ENCODE peak calls at places on chromosome 9, in ten cellular contexts. H, X, Q, D, O, K, I, C, L and B are unnamed samples. For H3K4me1, the result is how much of the 10 kb centered on the place peaks cover.

GRCh38 chr9:98989036-98990000 is 45.6 kb downstream of the COL15A1 start:
- DNase-seq in C (peak), X (no peak), L (no peak), O (no peak), D (peak), H (peak), K (no peak), I (no peak), Q (no peak), B (no peak)

GRCh38 chr9:13083973-13084528 is 195.4 kb downstream of the MPDZ start:
- DNase-seq in Q (no peak), D (no peak), I (no peak), O (no peak), X (no peak), C (no peak), L (no peak), H (no peak), K (no peak), B (no peak)

GRCh38 chr9:116163293-116164055 is 9.9 kb downstream of the PAPPA start:
- DNase-seq in O (no peak), H (no peak), I (peak), C (no peak), D (no peak), X (no peak), L (no peak), K (no peak), Q (peak), B (no peak)

GRCh38 chr9:109497193-109498165 is 628 bp downstream of the PTPN3 start:
- DNase-seq in X (peak), O (peak), K (no peak), Q (peak), I (no peak), C (no peak), H (no peak), L (peak), D (no peak), B (no peak)

GRCh38 chr9:36584626-36585460 is 12.1 kb downstream of the MELK start:
- DNase-seq in H (no peak), O (no peak), D (no peak), C (no peak), I (no peak), X (no peak), Q (no peak), L (no peak), K (no peak), B (no peak)

GRCh38 chr9:31542384-31543055 is 841.9 kb upstream of the ACO1 start:
- DNase-seq in H (no peak), L (no peak), D (peak), K (no peak), I (no peak), O (no peak), X (peak), C (no peak), Q (peak), B (no peak)

GRCh38 chr9:85248514-85249312 is 493.0 kb downstream of the AGTPBP1 start:
- DNase-seq in O (no peak), C (no peak), I (no peak), K (no peak), Q (no peak), D (no peak), L (no peak), H (no peak), X (no peak), B (peak)

GRCh38 chr9:121974421-121974820 is 118.7 kb downstream of the TTLL11 start:
- DNase-seq in D (no peak), Q (no peak), C (no peak), L (no peak), X (no peak), K (no peak), O (no peak), I (no peak), H (no peak), B (no peak)

GRCh38 chr9:79657891-79658290 is 86.1 kb downstream of the TLE4 start:
- DNase-seq in H (no peak), O (no peak), C (no peak), K (no peak), I (no peak), L (no peak), D (no peak), Q (no peak), X (no peak), B (no peak)

GRCh38 chr9:11204521-11204920 is 591.7 kb upstream of the PTPRD start:
- DNase-seq in L (no peak), C (no peak), X (no peak), K (no peak), O (no peak), Q (peak), I (no peak), H (no peak), D (no peak), B (no peak)

GRCh38 chr9:107488400-107489143 is 997 bp downstream of the KLF4 start:
- DNase-seq in I (no peak), K (no peak), L (peak), Q (peak), C (peak), X (peak), H (no peak), D (no peak), O (peak), B (no peak)

GRCh38 chr9:83572524-83572923 is 34.3 kb upstream of the FRMD3 start:
- DNase-seq in L (no peak), I (no peak), K (no peak), Q (no peak), D (no peak), H (no peak), X (no peak), O (no peak), C (no peak), B (no peak)

GRCh38 chr9:17280350-17281012 is 145.6 kb downstream of the CNTLN start:
- DNase-seq in Q (no peak), L (no peak), D (no peak), X (no peak), H (no peak), I (no peak), O (no peak), C (no peak), K (no peak), B (no peak)

GRCh38 chr9:103319979-103320378 is 324.8 kb downstream of the CYLC2 start:
- DNase-seq in L (no peak), D (no peak), Q (no peak), K (no peak), X (peak), I (no peak), H (no peak), O (no peak), C (no peak), B (no peak)

GRCh38 chr9:131181091-131181681 is 55.8 kb downstream of the NUP214 start:
- DNase-seq in O (no peak), L (no peak), D (no peak), I (peak), Q (peak), H (no peak), X (no peak), C (no peak), K (no peak), B (no peak)

GRCh38 chr9:21294904-21295538 is 10.1 kb downstream of the IFNA5 start:
- DNase-seq in H (no peak), L (no peak), X (no peak), I (no peak), C (no peak), O (no peak), K (no peak), Q (no peak), D (peak), B (no peak)

GRCh38 chr9:115627511-115627910 is 509.6 kb upstream of the TNC start:
- DNase-seq in Q (no peak), C (no peak), O (no peak), H (no peak), X (no peak), D (no peak), K (no peak), I (no peak), L (no peak), B (peak)

GRCh38 chr9:84271004-84271886 is 69.3 kb downstream of the SLC28A3 start:
- DNase-seq in O (peak), K (no peak), D (no peak), I (peak), L (no peak), C (peak), H (no peak), Q (peak), X (peak), B (no peak)

GRCh38 chr9:109906766-109907382 is 126.9 kb downstream of the PALM2AKAP2 start:
- DNase-seq in D (no peak), O (no peak), C (no peak), H (no peak), I (no peak), L (no peak), Q (no peak), X (no peak), K (no peak), B (no peak)

GRCh38 chr9:89969881-89970639 is 365.2 kb downstream of the GADD45G start:
- DNase-seq in C (no peak), I (no peak), Q (no peak), K (no peak), D (no peak), H (no peak), X (no peak), L (no peak), O (no peak), B (no peak)

GRCh38 chr9:91783411-91783810 is 166.6 kb downstream of the ROR2 start:
- DNase-seq in K (no peak), I (no peak), O (no peak), D (no peak), C (no peak), X (no peak), H (no peak), Q (no peak), L (no peak), B (no peak)

GRCh38 chr9:128551652-128552152 is 685 bp upstream of the SPTAN1 start:
- DNase-seq in Q (no peak), H (no peak), K (no peak), I (no peak), C (no peak), O (no peak), L (no peak), D (no peak), X (no peak), B (no peak)
- TF ChIP-seq POLR2AphosphoS5 in Q (no peak), H (no peak), K (no peak), I (no peak), C (no peak), O (no peak), L (peak), D (no peak), X (no peak), B (peak)

GRCh38 chr9:129886226-129887174 is 51.2 kb downstream of the USP20 start:
- DNase-seq in H (no peak), D (peak), K (no peak), X (no peak), Q (no peak), I (peak), L (no peak), C (no peak), O (no peak), B (no peak)

GRCh38 chr9:129888809-129889460 is 53.7 kb downstream of the USP20 start:
- DNase-seq in H (no peak), D (no peak), O (no peak), X (no peak), C (no peak), Q (no peak), I (no peak), K (no peak), L (no peak), B (no peak)

GRCh38 chr9:129887210-129888084 is 52.2 kb downstream of the USP20 start:
- DNase-seq in C (no peak), K (no peak), I (peak), X (no peak), Q (no peak), H (no peak), D (peak), O (no peak), L (no peak), B (no peak)

GRCh38 chr9:129889461-129889935 is 54.2 kb downstream of the USP20 start:
- DNase-seq in D (no peak), X (no peak), K (no peak), Q (peak), C (no peak), I (no peak), H (no peak), L (no peak), O (no peak), B (no peak)

GRCh38 chr9:129888085-129888808 is 53.0 kb downstream of the USP20 start:
- DNase-seq in I (peak), L (peak), Q (no peak), C (no peak), H (no peak), D (peak), K (no peak), O (no peak), X (no peak), B (no peak)
- H3K4me1 ChIP-seq in I (half or more), L (half or more), Q (under half), C (under half), H (under half), D (half or more), K (under half), O (under half), X (under half), B (half or more)

GRCh38 chr9:135796784-135797462 is 94.9 kb downstream of the KCNT1 start:
- DNase-seq in D (no peak), L (peak), Q (no peak), I (no peak), K (no peak), X (peak), C (no peak), O (no peak), H (no peak), B (no peak)

GRCh38 chr9:135801070-135801469 is 99.1 kb downstream of the KCNT1 start:
- DNase-seq in H (no peak), Q (no peak), I (no peak), C (no peak), X (no peak), K (no peak), O (no peak), L (no peak), D (no peak), B (no peak)

GRCh38 chr9:135798303-135798585 is 96.3 kb downstream of the KCNT1 start:
- DNase-seq in Q (no peak), O (no peak), H (no peak), K (no peak), X (no peak), L (no peak), C (no peak), I (no peak), D (no peak), B (no peak)

GRCh38 chr9:135797507-135798302 is 95.7 kb downstream of the KCNT1 start:
- DNase-seq in D (no peak), L (peak), H (peak), I (peak), C (no peak), X (peak), Q (peak), K (peak), O (no peak), B (no peak)

DNA sequence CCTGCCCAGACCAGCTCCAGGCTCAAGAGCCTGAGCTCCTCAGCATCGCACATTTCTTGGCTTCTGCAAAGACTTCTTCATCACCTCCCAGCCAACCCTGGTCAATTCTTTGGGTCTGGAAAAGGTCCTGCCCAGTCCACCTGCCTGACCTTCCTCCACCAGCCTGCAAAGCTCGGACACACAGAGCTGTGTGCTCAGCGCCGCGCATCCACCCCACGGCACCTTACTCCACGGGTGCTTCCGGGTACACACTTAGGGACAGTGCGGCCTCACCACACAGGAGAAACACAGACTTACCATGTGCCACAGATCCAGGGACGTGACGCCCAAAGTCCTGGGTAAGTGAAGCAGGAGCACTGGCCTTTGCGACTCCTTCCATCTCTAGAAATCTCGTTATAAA is 97.3 kb downstream of the KCNT1 start:
- DNase-seq in L (peak), K (no peak), X (no peak), C (no peak), I (no peak), Q (no peak), O (no peak), H (no peak), D (no peak), B (no peak)
- TF ChIP-seq POLR2AphosphoS5 in L (no peak), K (no peak), X (no peak), C (no peak), I (no peak), Q (no peak), O (no peak), H (no peak), D (no peak), B (no peak)

GRCh38 chr9:133878402-133878801 is 113.7 kb downstream of the VAV2 start:
- DNase-seq in C (no peak), Q (no peak), D (no peak), O (no peak), L (no peak), K (no peak), X (no peak), I (no peak), H (no peak), B (no peak)

GRCh38 chr9:133876836-133877235 is 115.3 kb downstream of the VAV2 start:
- DNase-seq in C (no peak), D (no peak), Q (no peak), H (no peak), I (no peak), L (no peak), X (no peak), K (no peak), O (no peak), B (no peak)

GRCh38 chr9:133877967-133878366 is 114.2 kb downstream of the VAV2 start:
- DNase-seq in X (no peak), K (no peak), O (no peak), Q (no peak), D (no peak), L (peak), H (no peak), I (no peak), C (no peak), B (no peak)

GRCh38 chr9:133876144-133876543 is 116.0 kb downstream of the VAV2 start:
- DNase-seq in C (no peak), D (no peak), I (peak), O (no peak), L (no peak), K (no peak), Q (peak), H (no peak), X (peak), B (no peak)

DNA sequence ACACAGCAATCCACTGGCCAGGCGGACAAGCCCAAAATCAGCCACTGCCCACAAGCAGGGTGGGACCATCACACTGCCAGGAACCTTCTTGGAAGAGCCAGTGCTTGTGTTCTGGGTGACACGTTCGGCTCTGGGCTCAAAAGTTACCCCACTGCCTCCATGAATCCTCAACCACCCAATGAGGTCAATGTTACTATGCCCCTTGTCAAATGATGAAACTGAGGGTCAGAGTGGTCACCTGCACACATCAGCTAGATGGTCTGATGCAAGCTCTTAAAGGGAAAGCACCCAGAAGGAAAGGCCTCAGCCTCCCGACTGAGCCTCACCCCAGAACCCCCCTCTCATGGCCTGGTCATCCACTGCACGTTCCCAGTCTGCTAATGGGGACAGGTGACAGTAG is 114.8 kb downstream of the VAV2 start:
- DNase-seq in Q (no peak), X (no peak), O (no peak), H (no peak), I (no peak), K (no peak), D (no peak), C (no peak), L (no peak), B (no peak)
- H3K4me1 ChIP-seq in Q (under half), X (under half), O (under half), H (half or more), I (under half), K (under half), D (under half), C (half or more), L (under half), B (under half)

DNA sequence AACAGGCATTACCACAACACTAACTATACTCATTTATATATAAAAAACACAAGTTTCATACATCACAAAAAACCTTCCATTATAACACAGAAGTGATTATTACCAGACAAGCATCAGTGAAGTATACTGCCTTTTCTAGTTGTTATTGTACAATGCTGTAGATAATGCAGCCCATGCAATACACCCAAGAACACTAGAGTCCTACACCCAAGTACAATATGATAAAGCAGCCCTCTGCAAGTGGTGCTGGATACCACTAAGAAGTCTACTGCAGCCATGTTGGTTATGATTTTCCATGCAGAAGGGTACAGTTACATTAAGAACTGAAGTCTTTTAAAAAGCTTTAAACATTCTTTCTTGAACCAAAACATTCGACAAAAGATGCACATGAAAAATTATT is 10.3 kb downstream of the ZFAND5 start:
- DNase-seq in H (no peak), K (no peak), D (no peak), X (no peak), C (no peak), Q (no peak), I (no peak), L (no peak), O (no peak), B (no peak)
- TF ChIP-seq POLR2AphosphoS5 in H (no peak), K (no peak), D (peak), X (no peak), C (no peak), Q (no peak), I (peak), L (peak), O (no peak), B (no peak)

DNA sequence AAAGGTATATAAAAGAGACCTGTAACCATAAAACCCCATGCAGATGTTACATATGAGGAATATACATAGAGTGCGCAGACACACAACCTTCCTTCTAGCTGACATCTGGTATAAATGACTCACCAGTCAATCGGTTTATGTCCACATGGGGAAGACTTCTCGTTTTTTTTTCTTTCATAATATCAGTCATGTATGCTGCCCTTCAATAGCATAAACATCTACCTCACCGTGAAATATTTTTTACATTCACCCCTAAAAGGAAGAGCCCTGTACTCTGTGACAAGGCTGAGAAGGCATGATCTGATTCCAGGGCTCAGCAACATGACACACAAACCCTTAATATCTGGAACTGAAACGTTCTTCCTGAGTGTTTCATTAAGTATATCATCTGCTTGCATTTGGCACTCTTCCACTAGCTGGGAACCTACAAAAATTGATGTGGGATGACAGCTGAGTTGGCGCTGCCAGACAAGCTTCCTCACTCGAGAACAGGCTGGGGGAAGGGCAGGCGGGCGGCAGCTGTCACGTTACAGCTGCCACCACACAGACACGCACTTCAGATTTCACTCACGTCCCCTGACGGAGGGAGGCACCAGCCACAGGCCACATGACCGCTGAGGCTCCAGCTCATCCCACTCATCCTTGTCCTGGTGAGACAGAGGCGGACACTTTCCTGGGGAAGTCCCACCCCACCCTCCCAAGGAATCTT is 74.2 kb downstream of the SHB start:
- DNase-seq in O (peak), I (no peak), L (peak), X (peak), H (no peak), K (no peak), D (peak), C (peak), Q (no peak), B (peak)
- H3K4me1 ChIP-seq in O (under half), I (under half), L (under half), X (under half), H (under half), K (under half), D (under half), C (under half), Q (under half), B (half or more)

GRCh38 chr9:125126019-125126746 is 17.1 kb downstream of the SCAI start:
- DNase-seq in H (no peak), C (peak), L (no peak), I (peak), K (no peak), X (peak), D (peak), O (peak), Q (no peak), B (peak)
- TF ChIP-seq POLR2AphosphoS5 in H (no peak), C (peak), L (no peak), I (no peak), K (no peak), X (peak), D (no peak), O (peak), Q (no peak), B (no peak)